ENCODE peak calls at places on chromosomes 2 and 18, in seven cellular contexts. One of them, this sample, is unnamed.

GRCh38 chr18:10009321-10010144 is 95.7 kb downstream of the VAPA start:
- DNase-seq in breast epithelium: no peak
- DNase-seq in ovary: no peak
- DNase-seq in pancreas: no peak
- DNase-seq in colonic mucosa: no peak
- DNase-seq in HL-60: no peak
- DNase-seq in choroid plexus epithelial cell: no peak
- DNase-seq in this sample: no peak

GRCh38 chr2:99442837-99443236 is 47.0 kb downstream of the REV1 start:
- DNase-seq in breast epithelium: no peak
- DNase-seq in ovary: no peak
- DNase-seq in pancreas: no peak
- DNase-seq in colonic mucosa: no peak
- DNase-seq in HL-60: no peak
- DNase-seq in choroid plexus epithelial cell: peak
- DNase-seq in this sample: peak

GRCh38 chr2:17518212-17519154 is at the start of gene RAD51AP2:
- DNase-seq in breast epithelium: peak
- DNase-seq in ovary: peak
- DNase-seq in pancreas: peak
- DNase-seq in colonic mucosa: peak
- DNase-seq in HL-60: no peak
- DNase-seq in choroid plexus epithelial cell: peak
- DNase-seq in this sample: peak

GRCh38 chr2:236369606-236370005 is 105.4 kb upstream of the ASB18 start:
- DNase-seq in breast epithelium: no peak
- DNase-seq in ovary: peak
- DNase-seq in pancreas: peak
- DNase-seq in colonic mucosa: peak
- DNase-seq in HL-60: no peak
- DNase-seq in choroid plexus epithelial cell: peak
- DNase-seq in this sample: no peak

GRCh38 chr2:179302764-179303561 is 38.3 kb upstream of the SESTD1 start:
- DNase-seq in breast epithelium: no peak
- DNase-seq in ovary: no peak
- DNase-seq in pancreas: no peak
- DNase-seq in colonic mucosa: no peak
- DNase-seq in HL-60: no peak
- DNase-seq in choroid plexus epithelial cell: peak
- DNase-seq in this sample: peak

GRCh38 chr2:151669585-151670081 is 64.6 kb downstream of the NEB start:
- DNase-seq in breast epithelium: no peak
- DNase-seq in ovary: no peak
- DNase-seq in pancreas: no peak
- DNase-seq in colonic mucosa: no peak
- DNase-seq in HL-60: peak
- DNase-seq in choroid plexus epithelial cell: no peak
- DNase-seq in this sample: no peak

GRCh38 chr2:102436284-102436683 is 13.3 kb downstream of the IL18RAP start:
- DNase-seq in breast epithelium: no peak
- DNase-seq in ovary: no peak
- DNase-seq in pancreas: no peak
- DNase-seq in colonic mucosa: no peak
- DNase-seq in HL-60: no peak
- DNase-seq in choroid plexus epithelial cell: peak
- DNase-seq in this sample: peak

GRCh38 chr18:58525517-58525916 is 103.4 kb downstream of the ALPK2 start:
- DNase-seq in breast epithelium: no peak
- DNase-seq in ovary: no peak
- DNase-seq in pancreas: no peak
- DNase-seq in colonic mucosa: no peak
- DNase-seq in HL-60: no peak
- DNase-seq in choroid plexus epithelial cell: peak
- DNase-seq in this sample: no peak

GRCh38 chr2:205763708-205764501 is 81.6 kb downstream of the NRP2 start:
- DNase-seq in breast epithelium: no peak
- DNase-seq in ovary: no peak
- DNase-seq in pancreas: peak
- DNase-seq in colonic mucosa: peak
- DNase-seq in HL-60: peak
- DNase-seq in choroid plexus epithelial cell: peak
- DNase-seq in this sample: peak

GRCh38 chr2:64482765-64483504 is 29.0 kb downstream of the LGALSL start:
- DNase-seq in breast epithelium: peak
- DNase-seq in ovary: no peak
- DNase-seq in pancreas: peak
- DNase-seq in colonic mucosa: no peak
- DNase-seq in HL-60: no peak
- DNase-seq in choroid plexus epithelial cell: no peak
- DNase-seq in this sample: no peak

GRCh38 chr18:22170421-22171262 is 1.3 kb downstream of the GATA6 start:
- DNase-seq in breast epithelium: peak
- DNase-seq in ovary: peak
- DNase-seq in pancreas: peak
- DNase-seq in colonic mucosa: no peak
- DNase-seq in HL-60: peak
- DNase-seq in choroid plexus epithelial cell: peak
- DNase-seq in this sample: peak

GRCh38 chr2:128640166-128640846 is 321.6 kb upstream of the HS6ST1 start:
- DNase-seq in breast epithelium: no peak
- DNase-seq in ovary: no peak
- DNase-seq in pancreas: peak
- DNase-seq in colonic mucosa: peak
- DNase-seq in HL-60: no peak
- DNase-seq in choroid plexus epithelial cell: no peak
- DNase-seq in this sample: peak

GRCh38 chr2:17573085-17573805 is 32.7 kb downstream of the VSNL1 start:
- DNase-seq in breast epithelium: no peak
- DNase-seq in ovary: no peak
- DNase-seq in pancreas: no peak
- DNase-seq in colonic mucosa: no peak
- DNase-seq in HL-60: no peak
- DNase-seq in choroid plexus epithelial cell: peak
- DNase-seq in this sample: peak

GRCh38 chr18:47552783-47553182 is 301.3 kb upstream of the SKOR2 start:
- DNase-seq in breast epithelium: no peak
- DNase-seq in ovary: no peak
- DNase-seq in pancreas: no peak
- DNase-seq in colonic mucosa: no peak
- DNase-seq in HL-60: no peak
- DNase-seq in choroid plexus epithelial cell: no peak
- DNase-seq in this sample: no peak

GRCh38 chr18:3177902-3178687 is 41.7 kb downstream of the MYOM1 start:
- DNase-seq in breast epithelium: peak
- DNase-seq in ovary: no peak
- DNase-seq in pancreas: peak
- DNase-seq in colonic mucosa: peak
- DNase-seq in HL-60: peak
- DNase-seq in choroid plexus epithelial cell: no peak
- DNase-seq in this sample: no peak

GRCh38 chr2:176636376-176636775 is 367.1 kb downstream of the MTX2 start:
- DNase-seq in breast epithelium: no peak
- DNase-seq in ovary: no peak
- DNase-seq in pancreas: no peak
- DNase-seq in colonic mucosa: no peak
- DNase-seq in HL-60: no peak
- DNase-seq in choroid plexus epithelial cell: no peak
- DNase-seq in this sample: no peak

GRCh38 chr2:196453613-196454047 is 185.9 kb upstream of the CCDC150 start:
- DNase-seq in breast epithelium: no peak
- DNase-seq in ovary: no peak
- DNase-seq in pancreas: no peak
- DNase-seq in colonic mucosa: peak
- DNase-seq in HL-60: peak
- DNase-seq in choroid plexus epithelial cell: peak
- DNase-seq in this sample: peak

GRCh38 chr2:113282747-113283533 is 4.2 kb upstream of the PAX8 start:
- DNase-seq in breast epithelium: peak
- DNase-seq in ovary: no peak
- DNase-seq in pancreas: peak
- DNase-seq in colonic mucosa: peak
- DNase-seq in HL-60: peak
- DNase-seq in choroid plexus epithelial cell: peak
- DNase-seq in this sample: no peak

GRCh38 chr2:172285010-172285621 is 142.3 kb upstream of the ITGA6 start:
- DNase-seq in breast epithelium: no peak
- DNase-seq in ovary: no peak
- DNase-seq in pancreas: no peak
- DNase-seq in colonic mucosa: no peak
- DNase-seq in HL-60: peak
- DNase-seq in choroid plexus epithelial cell: peak
- DNase-seq in this sample: peak

GRCh38 chr2:61855178-61855523 is 1.3 kb upstream of the FAM161A start:
- DNase-seq in breast epithelium: peak
- DNase-seq in ovary: peak
- DNase-seq in pancreas: peak
- DNase-seq in colonic mucosa: peak
- DNase-seq in HL-60: no peak
- DNase-seq in choroid plexus epithelial cell: peak
- DNase-seq in this sample: no peak

GRCh38 chr2:98775146-98775988 is 44.4 kb upstream of the MGAT4A start:
- DNase-seq in breast epithelium: peak
- DNase-seq in ovary: no peak
- DNase-seq in pancreas: no peak
- DNase-seq in colonic mucosa: no peak
- DNase-seq in HL-60: no peak
- DNase-seq in choroid plexus epithelial cell: no peak
- DNase-seq in this sample: no peak

GRCh38 chr18:76892832-76893231 is 70.5 kb downstream of the ZNF236 start:
- DNase-seq in breast epithelium: no peak
- DNase-seq in ovary: no peak
- DNase-seq in pancreas: no peak
- DNase-seq in colonic mucosa: no peak
- DNase-seq in HL-60: no peak
- DNase-seq in choroid plexus epithelial cell: no peak
- DNase-seq in this sample: no peak

GRCh38 chr2:133497261-133497893 is 70.9 kb downstream of the NCKAP5 start:
- DNase-seq in breast epithelium: peak
- DNase-seq in ovary: no peak
- DNase-seq in pancreas: no peak
- DNase-seq in colonic mucosa: no peak
- DNase-seq in HL-60: no peak
- DNase-seq in choroid plexus epithelial cell: no peak
- DNase-seq in this sample: peak

DNA sequence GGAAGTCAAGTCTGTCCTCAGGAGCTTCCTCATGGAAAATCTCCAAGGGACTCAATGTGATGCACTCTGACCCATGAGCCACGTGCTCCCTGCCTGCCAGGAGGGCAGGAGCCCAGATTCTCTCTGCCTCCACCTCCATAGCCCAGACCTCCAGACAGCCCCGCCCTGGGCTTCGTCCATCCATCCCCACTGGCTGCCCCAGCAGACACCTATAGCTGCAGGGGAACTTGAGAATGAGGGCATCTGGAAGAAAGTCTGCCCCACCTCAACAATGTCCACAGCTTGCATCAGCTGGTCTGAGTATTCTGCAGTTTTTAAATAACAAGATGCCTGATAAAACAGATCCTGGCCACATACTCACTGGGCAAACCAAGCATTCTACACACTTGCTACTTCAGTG is 418.8 kb upstream of the SMIM21 start:
- DNase-seq in breast epithelium: no peak
- DNase-seq in ovary: no peak
- DNase-seq in pancreas: no peak
- DNase-seq in colonic mucosa: no peak
- DNase-seq in HL-60: no peak
- DNase-seq in choroid plexus epithelial cell: no peak
- DNase-seq in this sample: no peak
- H3K4me3 ChIP-seq in breast epithelium: no peak
- H3K4me3 ChIP-seq in ovary: no peak
- H3K4me3 ChIP-seq in pancreas: no peak
- H3K4me3 ChIP-seq in colonic mucosa: no peak
- H3K4me3 ChIP-seq in HL-60: no peak
- H3K4me3 ChIP-seq in choroid plexus epithelial cell: no peak
- H3K4me3 ChIP-seq in this sample: no peak

GRCh38 chr2:130824492-130825061 is 12.1 kb upstream of the ARHGEF4 start:
- DNase-seq in breast epithelium: no peak
- DNase-seq in ovary: no peak
- DNase-seq in pancreas: no peak
- DNase-seq in colonic mucosa: no peak
- DNase-seq in HL-60: no peak
- DNase-seq in choroid plexus epithelial cell: peak
- DNase-seq in this sample: peak
- TF ChIP-seq CTCF in breast epithelium: no peak
- TF ChIP-seq CTCF in ovary: no peak
- TF ChIP-seq CTCF in pancreas: no peak
- TF ChIP-seq CTCF in colonic mucosa: no peak
- TF ChIP-seq CTCF in HL-60: no peak
- TF ChIP-seq CTCF in choroid plexus epithelial cell: no peak
- TF ChIP-seq CTCF in this sample: no peak

GRCh38 chr18:50277935-50278334 is 3.4 kb downstream of the MBD1 start:
- DNase-seq in breast epithelium: no peak
- DNase-seq in ovary: no peak
- DNase-seq in pancreas: no peak
- DNase-seq in colonic mucosa: no peak
- DNase-seq in HL-60: no peak
- DNase-seq in choroid plexus epithelial cell: peak
- DNase-seq in this sample: peak

GRCh38 chr18:50280707-50281294 is 522 bp downstream of the MBD1 start:
- DNase-seq in breast epithelium: no peak
- DNase-seq in ovary: no peak
- DNase-seq in pancreas: no peak
- DNase-seq in colonic mucosa: no peak
- DNase-seq in HL-60: no peak
- DNase-seq in choroid plexus epithelial cell: no peak
- DNase-seq in this sample: no peak

GRCh38 chr18:50281295-50281971 is at the start of gene MBD1:
- DNase-seq in breast epithelium: peak
- DNase-seq in ovary: peak
- DNase-seq in pancreas: peak
- DNase-seq in colonic mucosa: peak
- DNase-seq in HL-60: peak
- DNase-seq in choroid plexus epithelial cell: peak
- DNase-seq in this sample: peak

GRCh38 chr18:50281972-50282520 is 723 bp upstream of the MBD1 start:
- DNase-seq in breast epithelium: peak
- DNase-seq in ovary: no peak
- DNase-seq in pancreas: peak
- DNase-seq in colonic mucosa: no peak
- DNase-seq in HL-60: no peak
- DNase-seq in choroid plexus epithelial cell: no peak
- DNase-seq in this sample: no peak

GRCh38 chr18:50279752-50280151 is 1.6 kb downstream of the MBD1 start:
- DNase-seq in breast epithelium: no peak
- DNase-seq in ovary: no peak
- DNase-seq in pancreas: no peak
- DNase-seq in colonic mucosa: no peak
- DNase-seq in HL-60: no peak
- DNase-seq in choroid plexus epithelial cell: no peak
- DNase-seq in this sample: no peak
- H3K4me3 ChIP-seq in breast epithelium: no peak
- H3K4me3 ChIP-seq in ovary: no peak
- H3K4me3 ChIP-seq in pancreas: no peak
- H3K4me3 ChIP-seq in colonic mucosa: no peak
- H3K4me3 ChIP-seq in HL-60: peak
- H3K4me3 ChIP-seq in choroid plexus epithelial cell: peak
- H3K4me3 ChIP-seq in this sample: peak

DNA sequence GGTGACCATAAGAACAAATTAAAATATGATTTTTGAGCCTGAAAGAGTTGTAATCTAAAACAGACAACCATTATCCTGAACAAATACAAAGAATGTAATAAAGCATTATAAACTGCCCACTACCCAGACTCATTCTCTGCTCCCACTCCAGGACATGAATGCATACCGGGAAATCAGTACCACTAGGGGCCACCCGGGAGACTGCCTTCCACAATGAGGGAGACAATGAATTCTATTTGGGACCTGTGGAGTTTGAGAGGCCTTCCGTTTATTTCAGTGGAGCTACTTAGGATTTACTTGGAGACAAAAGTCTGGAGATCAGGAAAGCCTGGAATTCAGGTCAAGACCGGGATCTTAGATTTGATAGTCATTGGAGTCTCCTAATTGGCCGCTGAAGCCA is 50.0 kb downstream of the NAB1 start:
- DNase-seq in breast epithelium: no peak
- DNase-seq in ovary: no peak
- DNase-seq in pancreas: no peak
- DNase-seq in colonic mucosa: no peak
- DNase-seq in HL-60: no peak
- DNase-seq in choroid plexus epithelial cell: peak
- DNase-seq in this sample: no peak
- TF ChIP-seq CTCF in breast epithelium: no peak
- TF ChIP-seq CTCF in ovary: no peak
- TF ChIP-seq CTCF in pancreas: no peak
- TF ChIP-seq CTCF in colonic mucosa: no peak
- TF ChIP-seq CTCF in HL-60: no peak
- TF ChIP-seq CTCF in choroid plexus epithelial cell: peak
- TF ChIP-seq CTCF in this sample: peak

This sample was measured in fibroblast of the aortic adventitia.